ENCODE peak calls at places on chromosomes 16 and 17, in four cellular contexts. E, G, W and J are unnamed samples.

GRCh38 chr17:1241904-1242303 is 28.3 kb upstream of the BHLHA9 start:
- DNase-seq in G (no peak), E (no peak), W (no peak), J (peak)

GRCh38 chr16:11748404-11749254 is 6.0 kb upstream of the TXNDC11 start:
- DNase-seq in W (no peak), E (no peak), G (no peak), J (no peak)

GRCh38 chr16:13099822-13100221 is 198.4 kb downstream of the SHISA9 start:
- DNase-seq in W (no peak), G (no peak), E (no peak), J (no peak)

GRCh38 chr17:30211371-30211770 is 24.1 kb downstream of the SLC6A4 start:
- DNase-seq in W (no peak), E (no peak), G (no peak), J (no peak)

GRCh38 chr17:35930211-35931065 is at the start of gene RDM1:
- DNase-seq in E (peak), W (peak), G (peak), J (peak)

GRCh38 chr17:5809580-5810188 is 225.4 kb upstream of the NLRP1 start:
- DNase-seq in E (no peak), W (no peak), G (no peak), J (no peak)

GRCh38 chr17:80755650-80756405 is 211.2 kb downstream of the RPTOR start:
- DNase-seq in G (no peak), W (no peak), E (no peak), J (no peak)

GRCh38 chr16:86824751-86825310 is 246.5 kb downstream of the FOXL1 start:
- DNase-seq in W (no peak), E (no peak), G (no peak), J (peak)

GRCh38 chr17:68296217-68297140 is 5.2 kb downstream of the ARSG start:
- DNase-seq in E (no peak), G (no peak), W (no peak), J (no peak)

GRCh38 chr17:71974051-71974450 is 146.8 kb upstream of the SOX9 start:
- DNase-seq in W (no peak), G (no peak), E (no peak), J (no peak)

GRCh38 chr16:2473999-2474876 is 689 bp upstream of the TBC1D24 start:
- DNase-seq in G (peak), W (no peak), E (peak), J (peak)

GRCh38 chr17:5584383-5584951 is at the start of gene NLRP1:
- DNase-seq in W (peak), E (peak), G (peak), J (peak)

GRCh38 chr17:4358154-4358553 is 8.3 kb downstream of the UBE2G1 start:
- DNase-seq in E (no peak), G (no peak), W (no peak), J (no peak)

GRCh38 chr16:53768593-53768992 is 64.6 kb downstream of the FTO start:
- DNase-seq in E (no peak), G (no peak), W (no peak), J (peak)

GRCh38 chr17:4938670-4939553 is 934 bp downstream of the SLC25A11 start:
- DNase-seq in W (no peak), E (peak), G (peak), J (peak)

GRCh38 chr16:10601444-10602401 is 21.3 kb upstream of the EMP2 start:
- DNase-seq in E (peak), W (no peak), G (no peak), J (no peak)

GRCh38 chr16:52561910-52562741 is 15.2 kb upstream of the TOX3 start:
- DNase-seq in E (no peak), W (no peak), G (no peak), J (no peak)

GRCh38 chr17:28072935-28073533 is 30.6 kb downstream of the NLK start:
- DNase-seq in G (no peak), E (no peak), W (no peak), J (no peak)

GRCh38 chr16:9054460-9054859 is 37.0 kb upstream of the HAPSTR1 start:
- DNase-seq in W (no peak), G (no peak), E (no peak), J (no peak)